ENCODE peak calls at places on chromosomes 12 and 14, in four cellular contexts. One of them, this sample, is unnamed.

GRCh38 chr12:53820503-53820902 is 68.7 kb upstream of the CISTR start:
- DNase-seq in dorsolateral prefrontal cortex: no peak
- DNase-seq in astrocyte of the spinal cord: no peak
- DNase-seq in GM12878: no peak
- DNase-seq in this sample: no peak

GRCh38 chr12:95060951-95061350 is 12.5 kb downstream of the NR2C1 start:
- DNase-seq in dorsolateral prefrontal cortex: no peak
- DNase-seq in astrocyte of the spinal cord: no peak
- DNase-seq in GM12878: no peak
- DNase-seq in this sample: no peak

GRCh38 chr12:62722971-62723680 is 211.8 kb downstream of the PPM1H start:
- DNase-seq in dorsolateral prefrontal cortex: no peak
- DNase-seq in astrocyte of the spinal cord: no peak
- DNase-seq in GM12878: no peak
- DNase-seq in this sample: no peak

GRCh38 chr14:69951263-69951662 is 72.0 kb downstream of the SMOC1 start:
- DNase-seq in dorsolateral prefrontal cortex: no peak
- DNase-seq in astrocyte of the spinal cord: no peak
- DNase-seq in GM12878: no peak
- DNase-seq in this sample: no peak

GRCh38 chr12:103505371-103506236 is 9.8 kb upstream of the C12orf42 start:
- DNase-seq in dorsolateral prefrontal cortex: no peak
- DNase-seq in astrocyte of the spinal cord: peak; percentile 3
- DNase-seq in GM12878: peak; percentile 98
- DNase-seq in this sample: peak; percentile 97

GRCh38 chr14:69827560-69827959 is 30.5 kb upstream of the SLC10A1 start:
- DNase-seq in dorsolateral prefrontal cortex: no peak
- DNase-seq in astrocyte of the spinal cord: no peak
- DNase-seq in GM12878: no peak
- DNase-seq in this sample: no peak

GRCh38 chr14:100419856-100420255 is 96.7 kb downstream of the SLC25A47 start:
- DNase-seq in dorsolateral prefrontal cortex: no peak
- DNase-seq in astrocyte of the spinal cord: no peak
- DNase-seq in GM12878: no peak
- DNase-seq in this sample: no peak

GRCh38 chr14:105292810-105293711 is 7.7 kb downstream of the BRF1 start:
- DNase-seq in dorsolateral prefrontal cortex: no peak
- DNase-seq in astrocyte of the spinal cord: no peak
- DNase-seq in GM12878: no peak
- DNase-seq in this sample: no peak

GRCh38 chr12:10497602-10498001 is 8.1 kb upstream of the EIF2S3B start:
- DNase-seq in dorsolateral prefrontal cortex: no peak
- DNase-seq in astrocyte of the spinal cord: peak; percentile 73
- DNase-seq in GM12878: no peak
- DNase-seq in this sample: no peak

GRCh38 chr12:24530689-24531088 is 418.2 kb downstream of the BCAT1 start:
- DNase-seq in dorsolateral prefrontal cortex: no peak
- DNase-seq in astrocyte of the spinal cord: no peak
- DNase-seq in GM12878: no peak
- DNase-seq in this sample: no peak

GRCh38 chr14:101844752-101845151 is 83.2 kb downstream of the PPP2R5C start:
- DNase-seq in dorsolateral prefrontal cortex: no peak
- DNase-seq in astrocyte of the spinal cord: no peak
- DNase-seq in GM12878: no peak
- DNase-seq in this sample: peak; percentile 41

GRCh38 chr14:54979039-54979438 is 47.9 kb downstream of the WDHD1 start:
- DNase-seq in dorsolateral prefrontal cortex: no peak
- DNase-seq in astrocyte of the spinal cord: no peak
- DNase-seq in GM12878: no peak
- DNase-seq in this sample: no peak

GRCh38 chr14:33563492-33563891 is 387.4 kb downstream of the EGLN3 start:
- DNase-seq in dorsolateral prefrontal cortex: no peak
- DNase-seq in astrocyte of the spinal cord: no peak
- DNase-seq in GM12878: no peak
- DNase-seq in this sample: no peak

GRCh38 chr12:57543666-57544065 is 3.3 kb downstream of the DCTN2 start:
- DNase-seq in dorsolateral prefrontal cortex: no peak
- DNase-seq in astrocyte of the spinal cord: no peak
- DNase-seq in GM12878: no peak
- DNase-seq in this sample: no peak

GRCh38 chr12:131618303-131618658 is 92.6 kb upstream of the SFSWAP start:
- DNase-seq in dorsolateral prefrontal cortex: no peak
- DNase-seq in astrocyte of the spinal cord: no peak
- DNase-seq in GM12878: no peak
- DNase-seq in this sample: no peak

GRCh38 chr12:99370742-99371141 is 276.8 kb upstream of the GARIN6 start:
- DNase-seq in dorsolateral prefrontal cortex: no peak
- DNase-seq in astrocyte of the spinal cord: no peak
- DNase-seq in GM12878: no peak
- DNase-seq in this sample: peak; percentile 33

GRCh38 chr12:84397846-84398245 is 514.8 kb downstream of the SLC6A15 start:
- DNase-seq in dorsolateral prefrontal cortex: no peak
- DNase-seq in astrocyte of the spinal cord: no peak
- DNase-seq in GM12878: no peak
- DNase-seq in this sample: no peak

DNA sequence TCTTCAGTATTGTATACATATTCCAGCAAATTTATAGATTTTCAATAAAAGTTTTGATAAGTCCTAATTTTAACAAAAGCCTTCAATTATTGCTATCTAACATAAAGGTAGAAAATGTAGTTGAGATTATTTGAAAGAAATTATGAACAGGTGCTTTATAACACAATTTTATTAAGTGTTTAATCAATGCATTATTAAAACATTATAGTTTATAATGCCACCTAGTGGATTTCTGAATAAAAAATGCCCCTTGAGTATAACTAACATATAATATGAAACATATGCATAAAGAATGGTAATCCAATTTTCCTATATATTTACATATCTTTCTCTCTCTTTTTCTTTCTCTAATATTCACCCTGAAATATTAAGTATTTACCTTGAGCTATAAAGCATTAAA is 515.3 kb downstream of the SLC6A15 start:
- DNase-seq in dorsolateral prefrontal cortex: no peak
- DNase-seq in astrocyte of the spinal cord: peak; percentile 8
- DNase-seq in GM12878: no peak
- DNase-seq in this sample: no peak
- TF ChIP-seq CTCF in dorsolateral prefrontal cortex: peak; percentile 39
- TF ChIP-seq CTCF in astrocyte of the spinal cord: no peak
- TF ChIP-seq CTCF in GM12878: no peak
- TF ChIP-seq CTCF in this sample: no peak

GRCh38 chr12:1132309-1132708 is 141.3 kb downstream of the ERC1 start:
- DNase-seq in dorsolateral prefrontal cortex: no peak
- DNase-seq in astrocyte of the spinal cord: no peak
- DNase-seq in GM12878: no peak
- DNase-seq in this sample: no peak
- H3K4me3 ChIP-seq in dorsolateral prefrontal cortex: no peak overlapping the region
- H3K4me3 ChIP-seq in astrocyte of the spinal cord: no peak overlapping the region
- H3K4me3 ChIP-seq in GM12878: no peak overlapping the region
- H3K4me3 ChIP-seq in this sample: no peak overlapping the region

GRCh38 chr14:63438065-63438757 is 105.0 kb downstream of the PPP2R5E start:
- DNase-seq in dorsolateral prefrontal cortex: no peak
- DNase-seq in astrocyte of the spinal cord: peak; percentile 94
- DNase-seq in GM12878: no peak
- DNase-seq in this sample: peak; percentile 40
- TF ChIP-seq CTCF in dorsolateral prefrontal cortex: no peak
- TF ChIP-seq CTCF in astrocyte of the spinal cord: peak; percentile 31
- TF ChIP-seq CTCF in GM12878: peak; percentile 32
- TF ChIP-seq CTCF in this sample: no peak

GRCh38 chr14:29926228-29926627 is 1.4 kb downstream of the PRKD1 start:
- DNase-seq in dorsolateral prefrontal cortex: no peak
- DNase-seq in astrocyte of the spinal cord: no peak
- DNase-seq in GM12878: no peak
- DNase-seq in this sample: no peak

GRCh38 chr14:29927596-29928341 is at the start of gene PRKD1:
- DNase-seq in dorsolateral prefrontal cortex: peak; percentile 57
- DNase-seq in astrocyte of the spinal cord: peak; percentile 75
- DNase-seq in GM12878: no peak
- DNase-seq in this sample: no peak

GRCh38 chr14:29928342-29928640 is 644 bp upstream of the PRKD1 start:
- DNase-seq in dorsolateral prefrontal cortex: no peak
- DNase-seq in astrocyte of the spinal cord: no peak
- DNase-seq in GM12878: no peak
- DNase-seq in this sample: no peak

GRCh38 chr14:29925736-29926135 is 1.9 kb downstream of the PRKD1 start:
- DNase-seq in dorsolateral prefrontal cortex: no peak
- DNase-seq in astrocyte of the spinal cord: no peak
- DNase-seq in GM12878: no peak
- DNase-seq in this sample: no peak

DNA sequence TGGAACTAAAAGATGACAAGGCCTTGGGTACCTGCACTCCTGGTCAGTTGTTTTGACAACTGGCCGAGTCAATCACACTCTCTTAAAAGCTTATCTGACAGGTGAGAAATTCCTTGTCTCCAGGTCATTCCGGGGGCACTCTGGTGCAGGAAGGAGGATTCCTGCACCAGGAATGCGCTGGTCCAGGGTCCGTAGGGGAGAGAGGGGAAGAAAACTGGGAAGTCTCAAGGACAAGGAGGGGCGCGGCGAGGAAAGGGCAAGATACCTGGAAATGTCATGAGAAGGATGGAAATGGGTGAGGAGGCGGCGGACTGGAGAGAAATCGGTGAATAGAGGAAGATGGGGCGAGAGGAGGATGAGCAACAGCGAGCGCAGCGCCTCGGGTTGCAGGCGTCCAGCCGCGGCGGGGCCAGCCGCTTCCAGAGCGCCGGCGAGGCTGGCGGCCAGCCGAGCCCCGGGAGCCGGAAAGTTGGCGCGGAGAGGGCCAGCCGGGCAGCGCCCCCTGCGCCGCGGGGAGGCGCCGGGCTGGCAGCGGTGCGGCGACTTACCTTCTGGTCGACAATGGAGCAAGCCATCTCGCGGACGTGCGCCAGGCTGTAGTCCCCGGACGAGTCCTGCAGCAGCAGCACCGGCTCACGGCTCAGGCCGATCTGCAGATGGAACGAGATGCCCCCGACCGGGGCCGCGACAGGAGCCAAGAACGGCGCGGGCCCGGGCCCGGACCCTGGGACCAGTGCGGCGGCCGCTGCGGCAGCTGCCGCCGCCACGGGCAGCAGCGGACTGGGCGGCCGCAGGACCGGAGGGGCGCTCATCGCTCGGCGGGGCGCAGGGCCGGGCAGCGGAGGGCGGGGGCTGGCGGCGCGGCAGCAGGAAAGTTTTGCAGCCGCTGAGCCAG is 699 bp downstream of the PRKD1 start:
- DNase-seq in dorsolateral prefrontal cortex: peak; percentile 58
- DNase-seq in astrocyte of the spinal cord: peak; percentile 49
- DNase-seq in GM12878: no peak
- DNase-seq in this sample: no peak
- H3K4me3 ChIP-seq in dorsolateral prefrontal cortex: peak overlapping the region; percentile 70
- H3K4me3 ChIP-seq in astrocyte of the spinal cord: peak overlapping the region; percentile 87
- H3K4me3 ChIP-seq in GM12878: peak overlapping the region; percentile 22
- H3K4me3 ChIP-seq in this sample: no peak overlapping the region

DNA sequence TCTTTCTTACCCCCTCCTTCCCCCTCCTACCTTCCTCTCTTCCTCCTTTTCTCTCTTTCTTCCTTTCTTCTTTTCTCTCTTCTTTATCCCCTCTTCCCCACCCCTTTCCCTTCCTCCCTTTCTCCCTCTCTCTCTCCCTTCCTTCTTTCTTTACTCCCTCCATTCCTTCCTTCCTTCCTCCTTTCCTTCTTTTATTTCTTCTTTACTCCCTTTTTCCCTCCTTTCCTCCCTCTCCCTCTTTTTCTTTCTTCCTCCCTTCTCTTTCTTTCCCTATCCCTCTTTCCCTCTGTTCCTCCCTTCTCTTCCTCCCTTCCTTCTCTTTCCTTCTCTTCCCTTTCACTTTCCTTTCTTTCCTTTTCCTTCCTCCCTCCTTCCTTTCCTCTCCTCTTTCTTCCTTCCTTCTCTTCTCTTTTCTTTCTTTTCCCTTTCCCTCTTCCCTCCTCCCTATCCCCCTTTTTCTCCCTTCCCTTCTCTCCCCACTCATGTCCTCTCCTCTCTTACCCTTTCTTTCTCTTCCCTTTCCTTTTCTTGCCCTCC is 302.3 kb upstream of the TBX3 start:
- DNase-seq in dorsolateral prefrontal cortex: no peak
- DNase-seq in astrocyte of the spinal cord: no peak
- DNase-seq in GM12878: no peak
- DNase-seq in this sample: no peak
- TF ChIP-seq CTCF in dorsolateral prefrontal cortex: no peak
- TF ChIP-seq CTCF in astrocyte of the spinal cord: no peak
- TF ChIP-seq CTCF in GM12878: no peak
- TF ChIP-seq CTCF in this sample: no peak

GRCh38 chr12:126156806-126157574 is 1091.8 kb downstream of the AACS start:
- DNase-seq in dorsolateral prefrontal cortex: peak; percentile 70
- DNase-seq in astrocyte of the spinal cord: no peak
- DNase-seq in GM12878: no peak
- DNase-seq in this sample: no peak
- H3K4me3 ChIP-seq in dorsolateral prefrontal cortex: no peak overlapping the region
- H3K4me3 ChIP-seq in astrocyte of the spinal cord: no peak overlapping the region
- H3K4me3 ChIP-seq in GM12878: no peak overlapping the region
- H3K4me3 ChIP-seq in this sample: no peak overlapping the region

DNA sequence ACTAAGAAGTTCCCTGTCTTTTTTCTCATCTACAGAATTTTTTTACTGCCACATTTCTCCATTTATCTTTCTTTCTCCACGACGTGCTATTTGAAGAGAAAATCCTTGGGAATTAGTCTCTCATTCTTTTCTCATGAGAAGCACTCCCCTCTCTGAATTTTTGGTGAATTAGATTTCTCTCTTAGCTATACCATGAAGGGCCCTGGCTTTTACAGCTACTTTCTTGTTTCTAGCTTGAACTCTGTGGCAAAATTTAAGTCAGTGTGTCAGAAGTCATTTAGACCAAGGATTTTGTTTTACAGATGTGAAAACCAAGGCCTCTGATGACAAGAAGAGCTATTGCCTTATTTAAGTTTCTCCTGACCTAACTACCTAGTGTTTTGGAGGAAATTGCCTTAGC is 213.1 kb downstream of the AEBP2 start:
- DNase-seq in dorsolateral prefrontal cortex: no peak
- DNase-seq in astrocyte of the spinal cord: no peak
- DNase-seq in GM12878: no peak
- DNase-seq in this sample: no peak
- TF ChIP-seq CTCF in dorsolateral prefrontal cortex: no peak
- TF ChIP-seq CTCF in astrocyte of the spinal cord: no peak
- TF ChIP-seq CTCF in GM12878: no peak
- TF ChIP-seq CTCF in this sample: no peak

GRCh38 chr12:68912916-68913315 is 20.1 kb downstream of the CPM start:
- DNase-seq in dorsolateral prefrontal cortex: no peak
- DNase-seq in astrocyte of the spinal cord: no peak
- DNase-seq in GM12878: no peak
- DNase-seq in this sample: no peak

GRCh38 chr12:68913682-68914081 is 19.3 kb downstream of the CPM start:
- DNase-seq in dorsolateral prefrontal cortex: no peak
- DNase-seq in astrocyte of the spinal cord: peak; percentile 37
- DNase-seq in GM12878: no peak
- DNase-seq in this sample: no peak

GRCh38 chr12:68911197-68911718 is 21.7 kb downstream of the CPM start:
- DNase-seq in dorsolateral prefrontal cortex: no peak
- DNase-seq in astrocyte of the spinal cord: no peak
- DNase-seq in GM12878: no peak
- DNase-seq in this sample: no peak

GRCh38 chr12:68918960-68919359 is 14.0 kb downstream of the CPM start:
- DNase-seq in dorsolateral prefrontal cortex: no peak
- DNase-seq in astrocyte of the spinal cord: no peak
- DNase-seq in GM12878: no peak
- DNase-seq in this sample: no peak

GRCh38 chr12:68915055-68915454 is 17.9 kb downstream of the CPM start:
- DNase-seq in dorsolateral prefrontal cortex: no peak
- DNase-seq in astrocyte of the spinal cord: peak; percentile 94
- DNase-seq in GM12878: no peak
- DNase-seq in this sample: no peak
- H3K4me3 ChIP-seq in dorsolateral prefrontal cortex: no peak overlapping the region
- H3K4me3 ChIP-seq in astrocyte of the spinal cord: no peak overlapping the region
- H3K4me3 ChIP-seq in GM12878: no peak overlapping the region
- H3K4me3 ChIP-seq in this sample: no peak overlapping the region

GRCh38 chr12:92928431-92928961 is 599 bp downstream of the EEA1 start:
- DNase-seq in dorsolateral prefrontal cortex: peak; percentile 40
- DNase-seq in astrocyte of the spinal cord: no peak
- DNase-seq in GM12878: no peak
- DNase-seq in this sample: peak; percentile 49
- TF ChIP-seq CTCF in dorsolateral prefrontal cortex: no peak
- TF ChIP-seq CTCF in astrocyte of the spinal cord: no peak
- TF ChIP-seq CTCF in GM12878: no peak
- TF ChIP-seq CTCF in this sample: no peak

This sample was measured in GM12865.